ENCODE peak calls at places on chromosome 3, in six cellular contexts. B is ovary; F is tibial artery; P is neural progenitor cell; V is hepatocyte; E is CD8-positive, alpha-beta memory T cell. D is an unnamed sample.

GRCh38 chr3:117610156-117610555 is 900.6 kb downstream of the TUSC7 start:
- DNase-seq in V (no peak), P (no peak), B (peak; percentile 33), E (no peak), F (peak; percentile 73), D (no peak)

GRCh38 chr3:190514163-190515153 is 573 bp downstream of the IL1RAP start:
- DNase-seq in V (peak; percentile 62), B (peak; percentile 48), E (peak; percentile 24), P (peak; percentile 60), F (peak; percentile 70), D (no peak)

GRCh38 chr3:30658328-30659052 is 52.1 kb downstream of the TGFBR2 start:
- DNase-seq in P (no peak), F (no peak), B (no peak), E (peak; percentile 73), V (no peak), D (no peak)

GRCh38 chr3:157527471-157527881 is 24.3 kb upstream of the VEPH1 start:
- DNase-seq in E (no peak), B (no peak), P (no peak), F (no peak), V (no peak), D (no peak)

GRCh38 chr3:68972358-68972979 is 40.1 kb upstream of the TAFA4 start:
- DNase-seq in E (peak; percentile 2), F (no peak), P (peak; percentile 92), V (peak; percentile 80), B (peak; percentile 77), D (peak; percentile 62)

GRCh38 chr3:94483403-94483802 is 420.5 kb downstream of the NSUN3 start:
- DNase-seq in B (no peak), E (no peak), P (no peak), V (no peak), F (no peak), D (no peak)

GRCh38 chr3:8301977-8302589 is 199.5 kb upstream of the LMCD1 start:
- DNase-seq in E (peak; percentile 25), P (peak; percentile 62), V (peak; percentile 75), B (no peak), F (no peak), D (no peak)

GRCh38 chr3:29440321-29441019 is 159.6 kb downstream of the RBMS3 start:
- DNase-seq in F (no peak), V (peak; percentile 63), B (no peak), E (no peak), P (peak; percentile 64), D (no peak)

GRCh38 chr3:48938689-48939088 is 20.0 kb downstream of the ARIH2 start:
- DNase-seq in V (no peak), P (no peak), F (no peak), B (no peak), E (no peak), D (no peak)

GRCh38 chr3:33278106-33278672 is 947 bp downstream of the FBXL2 start:
- DNase-seq in V (peak; percentile 38), F (no peak), E (no peak), B (no peak), P (no peak), D (no peak)

GRCh38 chr3:56277236-56277635 is 191.0 kb downstream of the ERC2 start:
- DNase-seq in V (no peak), B (no peak), P (no peak), F (no peak), E (no peak), D (no peak)

GRCh38 chr3:70064194-70064787 is 64.8 kb downstream of the SAMMSON start:
- DNase-seq in V (peak; percentile 67), F (no peak), E (no peak), P (peak; percentile 47), B (no peak), D (no peak)

GRCh38 chr3:30124435-30125390 is 481.7 kb upstream of the TGFBR2 start:
- DNase-seq in B (no peak), E (no peak), F (no peak), P (peak; percentile 9), V (peak; percentile 32), D (no peak)

GRCh38 chr3:47073685-47074084 is 90.2 kb downstream of the SETD2 start:
- DNase-seq in E (no peak), P (no peak), V (no peak), F (no peak), B (no peak), D (no peak)

GRCh38 chr3:193030276-193030675 is 112.6 kb upstream of the MB21D2 start:
- DNase-seq in P (no peak), F (no peak), E (no peak), B (no peak), V (no peak), D (no peak)

GRCh38 chr3:46829699-46830208 is 33.5 kb downstream of the MYL3 start:
- DNase-seq in P (no peak), V (no peak), B (no peak), E (no peak), F (no peak), D (no peak)

GRCh38 chr3:170520996-170521395 is 64.9 kb downstream of the SLC7A14 start:
- DNase-seq in F (no peak), V (no peak), P (no peak), B (no peak), E (no peak), D (no peak)

GRCh38 chr3:66957357-66957756 is 40.8 kb upstream of the KBTBD8 start:
- DNase-seq in P (no peak), V (peak; percentile 35), E (no peak), B (no peak), F (no peak), D (no peak)

GRCh38 chr3:23455775-23456174 is 252.6 kb downstream of the UBE2E2 start:
- DNase-seq in V (no peak), F (no peak), B (no peak), P (no peak), E (no peak), D (no peak)

GRCh38 chr3:12818273-12818672 is 21.8 kb downstream of the CAND2 start:
- DNase-seq in V (no peak), F (no peak), P (no peak), E (no peak), B (no peak), D (no peak)

GRCh38 chr3:101253429-101253828 is 66.9 kb downstream of the IMPG2 start:
- DNase-seq in E (no peak), P (no peak), V (no peak), F (no peak), B (no peak), D (no peak)

GRCh38 chr3:133943639-133944131 is 48.0 kb upstream of the RAB6B start:
- DNase-seq in P (no peak), V (peak; percentile 75), B (peak; percentile 19), E (no peak), F (peak; percentile 55), D (peak; percentile 11)

GRCh38 chr3:151171145-151171544 is 31.9 kb downstream of the GPR171 start:
- DNase-seq in V (no peak), E (peak; percentile 31), P (no peak), B (no peak), F (no peak), D (no peak)

GRCh38 chr3:25458420-25458814 is 30.4 kb downstream of the RARB start:
- DNase-seq in E (no peak), B (no peak), V (no peak), P (no peak), F (no peak), D (no peak)

GRCh38 chr3:25461946-25462345 is 33.9 kb downstream of the RARB start:
- DNase-seq in V (no peak), B (no peak), E (no peak), P (no peak), F (no peak), D (no peak)

GRCh38 chr3:25457642-25458419 is 29.8 kb downstream of the RARB start:
- DNase-seq in F (no peak), B (no peak), E (no peak), V (no peak), P (no peak), D (no peak)

GRCh38 chr3:25462495-25462894 is 34.4 kb downstream of the RARB start:
- DNase-seq in F (no peak), P (no peak), V (no peak), B (no peak), E (no peak), D (no peak)

DNA sequence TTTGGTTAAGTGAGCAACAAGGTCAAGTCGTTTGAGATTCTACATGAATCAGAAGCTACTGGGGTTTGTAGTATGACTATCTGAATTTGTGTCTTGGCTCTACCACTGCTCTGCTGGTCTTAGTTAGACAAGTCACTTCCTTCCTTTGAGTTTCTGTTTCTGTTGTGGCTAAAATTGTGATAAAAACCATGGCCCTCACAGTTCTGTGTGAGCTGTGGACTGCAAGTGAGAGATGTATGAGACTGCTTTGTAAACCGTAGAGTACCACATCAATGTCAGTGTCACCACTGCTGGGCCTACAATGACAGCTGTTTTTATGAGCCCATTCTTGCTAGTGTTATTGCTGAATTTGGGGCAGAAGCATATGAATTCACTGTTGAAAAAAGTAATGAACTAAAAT is 32.7 kb downstream of the RARB start:
- DNase-seq in B (no peak), P (no peak), F (no peak), V (no peak), E (peak; percentile 3), D (no peak)
- H3K27me3 ChIP-seq in B (no peaks in the 10 kb centered on the region), P (no peaks in the 10 kb centered on the region), F (no peaks in the 10 kb centered on the region), V (no peaks in the 10 kb centered on the region), E (no peaks in the 10 kb centered on the region), D (no peaks in the 10 kb centered on the region)

GRCh38 chr3:126857928-126858327 is 125.0 kb upstream of the PLXNA1 start:
- DNase-seq in B (no peak), F (no peak), E (no peak), V (no peak), P (no peak), D (no peak)

GRCh38 chr3:126859415-126860246 is 123.3 kb upstream of the PLXNA1 start:
- DNase-seq in V (no peak), P (no peak), B (no peak), F (no peak), E (no peak), D (no peak)

GRCh38 chr3:126855374-126855773 is 127.5 kb upstream of the PLXNA1 start:
- DNase-seq in E (no peak), B (no peak), F (no peak), P (no peak), V (no peak), D (no peak)

GRCh38 chr3:126858401-126858800 is 124.5 kb upstream of the PLXNA1 start:
- DNase-seq in P (no peak), E (no peak), F (no peak), B (no peak), V (no peak), D (no peak)

GRCh38 chr3:126858887-126859286 is 124.0 kb upstream of the PLXNA1 start:
- DNase-seq in V (peak; percentile 27), E (no peak), F (no peak), B (no peak), P (no peak), D (peak; percentile 71)
- H3K27ac ChIP-seq in V (no peak overlapping the region), E (no peak overlapping the region), F (no peak overlapping the region), B (no peak overlapping the region), P (no peak overlapping the region), D (peak overlapping the region; percentile 23)

GRCh38 chr3:10335871-10336622 is 15.1 kb upstream of the SEC13 start:
- DNase-seq in B (no peak), V (no peak), P (no peak), F (no peak), E (no peak), D (no peak)
- H3K27me3 ChIP-seq in B (no peaks in the 10 kb centered on the region), V (peaks cover 3% of the 10 kb centered on the region), P (peaks cover 2% of the 10 kb centered on the region), F (no peaks in the 10 kb centered on the region), E (no peaks in the 10 kb centered on the region), D (no peaks in the 10 kb centered on the region)

GRCh38 chr3:185931777-185932176 is 6.0 kb downstream of the TRA2B start:
- DNase-seq in E (no peak), F (no peak), P (no peak), V (no peak), B (no peak), D (no peak)
- H3K27ac ChIP-seq in E (no peak overlapping the region), F (no peak overlapping the region), P (no peak overlapping the region), V (no peak overlapping the region), B (no peak overlapping the region), D (no peak overlapping the region)

GRCh38 chr3:63051920-63052319 is 176.7 kb upstream of the CADPS start:
- DNase-seq in P (peak; percentile 8), F (no peak), V (peak; percentile 37), E (no peak), B (no peak), D (no peak)
- H3K27me3 ChIP-seq in P (no peaks in the 10 kb centered on the region), F (no peaks in the 10 kb centered on the region), V (no peaks in the 10 kb centered on the region), E (no peaks in the 10 kb centered on the region), B (no peaks in the 10 kb centered on the region), D (no peaks in the 10 kb centered on the region)

D was measured in dorsolateral prefrontal cortex.